ENCODE peak calls at places on chromosomes 7 and 10, in ten cellular contexts. P, W, V, B, K, C, D, M, T and J are unnamed samples.

GRCh38 chr10:73344267-73344666 is 14.4 kb downstream of the CFAP70 start:
- DNase-seq in P (no peak), W (no peak), V (no peak), B (no peak), K (no peak), C (no peak), D (no peak), M (no peak), T (no peak), J (no peak)

GRCh38 chr7:126727930-126728331 is 524.8 kb downstream of the GRM8 start:
- DNase-seq in P (no peak), W (no peak), V (no peak), B (peak; percentile 19), K (no peak), C (peak; percentile 77), D (no peak), M (no peak), T (no peak), J (no peak)

GRCh38 chr7:37315752-37316711 is 132.6 kb downstream of the ELMO1 start:
- DNase-seq in P (no peak), W (no peak), V (no peak), B (no peak), K (no peak), C (no peak), D (no peak), M (no peak), T (no peak), J (no peak)

GRCh38 chr7:3861941-3862340 is 560.9 kb downstream of the SDK1 start:
- DNase-seq in P (no peak), W (no peak), V (no peak), B (peak; percentile 3), K (no peak), C (peak; percentile 78), D (no peak), M (no peak), T (no peak), J (no peak)

GRCh38 chr7:115676080-115676479 is 354.5 kb downstream of the TFEC start:
- DNase-seq in P (peak; percentile 42), W (no peak), V (peak; percentile 39), B (no peak), K (no peak), C (peak; percentile 29), D (no peak), M (peak; percentile 34), T (no peak), J (no peak)

GRCh38 chr10:98391578-98391991 is 23.4 kb downstream of the PYROXD2 start:
- DNase-seq in P (no peak), W (peak; percentile 21), V (peak; percentile 41), B (no peak), K (no peak), C (no peak), D (no peak), M (no peak), T (no peak), J (no peak)

GRCh38 chr10:131808370-131808930 is 92.4 kb upstream of the PPP2R2D start:
- DNase-seq in P (no peak), W (no peak), V (peak; percentile 2), B (no peak), K (no peak), C (no peak), D (no peak), M (no peak), T (no peak), J (no peak)

GRCh38 chr10:112383325-112383724 is 9.4 kb downstream of the ACSL5 start:
- DNase-seq in P (peak; percentile 93), W (no peak), V (no peak), B (no peak), K (no peak), C (peak; percentile 91), D (no peak), M (no peak), T (no peak), J (no peak)

GRCh38 chr7:45938626-45939302 is 17.7 kb upstream of the IGFBP3 start:
- DNase-seq in P (no peak), W (no peak), V (no peak), B (no peak), K (no peak), C (no peak), D (no peak), M (no peak), T (peak; percentile 74), J (peak; percentile 74)

GRCh38 chr7:36763084-36763807 is 39.0 kb upstream of the AOAH start:
- DNase-seq in P (no peak), W (no peak), V (no peak), B (no peak), K (no peak), C (peak; percentile 65), D (no peak), M (no peak), T (no peak), J (no peak)

GRCh38 chr7:4143006-4143405 is 539.1 kb upstream of the FOXK1 start:
- DNase-seq in P (no peak), W (no peak), V (no peak), B (no peak), K (no peak), C (no peak), D (no peak), M (no peak), T (no peak), J (no peak)

GRCh38 chr10:48536916-48537890 is 67.7 kb downstream of the ARHGAP22 start:
- DNase-seq in P (no peak), W (no peak), V (no peak), B (no peak), K (no peak), C (no peak), D (no peak), M (no peak), T (peak; percentile 26), J (peak; percentile 63)

GRCh38 chr7:1669486-1669951 is 558 bp upstream of the ELFN1 start:
- DNase-seq in P (no peak), W (no peak), V (no peak), B (no peak), K (peak; percentile 40), C (no peak), D (peak; percentile 45), M (no peak), T (no peak), J (no peak)

GRCh38 chr7:91710896-91711295 is 169.6 kb downstream of the MTERF1 start:
- DNase-seq in P (no peak), W (no peak), V (no peak), B (no peak), K (no peak), C (no peak), D (no peak), M (no peak), T (no peak), J (no peak)

GRCh38 chr7:31858051-31858450 is 171.0 kb downstream of the PPP1R17 start:
- DNase-seq in P (no peak), W (no peak), V (no peak), B (no peak), K (no peak), C (no peak), D (no peak), M (no peak), T (no peak), J (no peak)

GRCh38 chr7:125118444-125118843 is 188.8 kb upstream of the POT1 start:
- DNase-seq in P (no peak), W (no peak), V (no peak), B (no peak), K (no peak), C (no peak), D (no peak), M (no peak), T (no peak), J (peak; percentile 28)

GRCh38 chr10:31142026-31142425 is 110.4 kb upstream of the ZNF438 start:
- DNase-seq in P (no peak), W (no peak), V (no peak), B (no peak), K (no peak), C (peak; percentile 93), D (no peak), M (no peak), T (no peak), J (no peak)

GRCh38 chr10:68333058-68333395 is 299 bp upstream of the PBLD start:
- DNase-seq in P (no peak), W (no peak), V (no peak), B (no peak), K (no peak), C (no peak), D (no peak), M (no peak), T (no peak), J (no peak)

GRCh38 chr7:36217211-36217960 is 64.3 kb downstream of the EEPD1 start:
- DNase-seq in P (no peak), W (no peak), V (no peak), B (no peak), K (no peak), C (no peak), D (no peak), M (no peak), T (no peak), J (no peak)

GRCh38 chr7:50436133-50436802 is 13.9 kb downstream of the FIGNL1 start:
- DNase-seq in P (no peak), W (no peak), V (no peak), B (no peak), K (no peak), C (peak; percentile 79), D (no peak), M (no peak), T (no peak), J (no peak)

GRCh38 chr10:33238643-33239042 is 95.8 kb downstream of the NRP1 start:
- DNase-seq in P (no peak), W (no peak), V (no peak), B (peak; percentile 82), K (no peak), C (peak; percentile 59), D (no peak), M (no peak), T (no peak), J (no peak)

GRCh38 chr7:18513343-18513742 is 17.8 kb downstream of the HDAC9 start:
- DNase-seq in P (no peak), W (no peak), V (no peak), B (no peak), K (no peak), C (no peak), D (no peak), M (no peak), T (no peak), J (peak; percentile 45)

GRCh38 chr7:34675749-34676374 is 17.8 kb downstream of the NPSR1 start:
- DNase-seq in P (peak; percentile 13), W (peak; percentile 4), V (no peak), B (no peak), K (no peak), C (peak; percentile 41), D (no peak), M (no peak), T (peak; percentile 53), J (peak; percentile 49)

GRCh38 chr10:78912361-78913218 is 156.2 kb upstream of the ZMIZ1 start:
- DNase-seq in P (no peak), W (no peak), V (no peak), B (no peak), K (no peak), C (no peak), D (no peak), M (no peak), T (no peak), J (no peak)

GRCh38 chr7:43669286-43670081 is 59.8 kb downstream of the COA1 start:
- DNase-seq in P (no peak), W (peak; percentile 59), V (peak; percentile 70), B (no peak), K (no peak), C (peak; percentile 42), D (no peak), M (no peak), T (peak; percentile 85), J (peak; percentile 96)

GRCh38 chr7:44313621-44314031 is 11.8 kb downstream of the CAMK2B start:
- DNase-seq in P (no peak), W (no peak), V (no peak), B (no peak), K (no peak), C (no peak), D (no peak), M (no peak), T (no peak), J (no peak)

GRCh38 chr7:42193457-42194111 is 43.4 kb downstream of the GLI3 start:
- DNase-seq in P (no peak), W (no peak), V (no peak), B (no peak), K (no peak), C (no peak), D (no peak), M (no peak), T (no peak), J (no peak)

GRCh38 chr7:102273749-102274712 is 12.6 kb upstream of the SH2B2 start:
- DNase-seq in P (peak; percentile 83), W (no peak), V (no peak), B (no peak), K (no peak), C (peak; percentile 76), D (no peak), M (no peak), T (no peak), J (peak; percentile 68)